ENCODE peak calls at places on chromosomes 12 and 14, in five cellular contexts. Y, P, M, X and J are unnamed samples.

GRCh38 chr12:6534914-6535696 is 788 bp downstream of the GAPDH start:
- DNase-seq in Y (peak; percentile 79), P (peak; percentile 70), M (no peak), X (peak; percentile 63), J (peak; percentile 54)

GRCh38 chr14:75428230-75429104 is 645 bp downstream of the JDP2 start:
- DNase-seq in Y (peak; percentile 36), P (no peak), M (no peak), X (no peak), J (no peak)

GRCh38 chr12:12606793-12607589 is 4.7 kb upstream of the CREBL2 start:
- DNase-seq in Y (no peak), P (no peak), M (peak; percentile 69), X (no peak), J (no peak)

GRCh38 chr14:101840649-101841365 is 79.3 kb downstream of the PPP2R5C start:
- DNase-seq in Y (no peak), P (no peak), M (no peak), X (no peak), J (no peak)

GRCh38 chr12:107759410-107759809 is 1.5 kb downstream of the PRDM4 start:
- DNase-seq in Y (no peak), P (peak; percentile 86), M (no peak), X (no peak), J (no peak)

GRCh38 chr14:64870160-64870559 is 9.5 kb downstream of the SPTB start:
- DNase-seq in Y (no peak), P (no peak), M (no peak), X (no peak), J (no peak)

GRCh38 chr14:31492759-31493498 is 5.1 kb upstream of the GPR33 start:
- DNase-seq in Y (no peak), P (no peak), M (no peak), X (no peak), J (no peak)

GRCh38 chr14:56120091-56120632 is 2.0 kb downstream of the PELI2 start:
- DNase-seq in Y (no peak), P (no peak), M (no peak), X (no peak), J (no peak)

GRCh38 chr12:105275997-105276760 is 40.2 kb upstream of the APPL2 start:
- DNase-seq in Y (no peak), P (peak; percentile 84), M (no peak), X (no peak), J (no peak)

GRCh38 chr12:15846887-15847286 is 35.3 kb upstream of the STRAP start:
- DNase-seq in Y (no peak), P (peak; percentile 66), M (no peak), X (no peak), J (no peak)

GRCh38 chr12:33427071-33427470 is 12.5 kb downstream of the SYT10 start:
- DNase-seq in Y (no peak), P (peak; percentile 50), M (no peak), X (no peak), J (no peak)

GRCh38 chr12:25957898-25958253 is 606 bp upstream of the RASSF8 start:
- DNase-seq in Y (no peak), P (peak; percentile 70), M (no peak), X (no peak), J (no peak)

GRCh38 chr12:46660719-46661118 is 165.1 kb downstream of the SLC38A4 start:
- DNase-seq in Y (no peak), P (no peak), M (no peak), X (no peak), J (no peak)

GRCh38 chr14:51638071-51638944 is 13.4 kb upstream of the FRMD6 start:
- DNase-seq in Y (no peak), P (peak; percentile 81), M (no peak), X (no peak), J (no peak)

GRCh38 chr12:108773798-108774788 is 42.8 kb upstream of the CORO1C start:
- DNase-seq in Y (no peak), P (peak; percentile 97), M (peak; percentile 14), X (no peak), J (peak; percentile 38)

GRCh38 chr14:24300326-24300980 is 803 bp downstream of the NOP9 start:
- DNase-seq in Y (no peak), P (no peak), M (no peak), X (no peak), J (no peak)

GRCh38 chr12:124734224-124734788 is 129.4 kb downstream of the SCARB1 start:
- DNase-seq in Y (no peak), P (no peak), M (no peak), X (no peak), J (no peak)